ENCODE peak calls at places on chromosome 14, in seven cellular contexts. Q is KG1; U is stimulated activated CD4-positive, alpha-beta T cell treated with anti-CD3 and anti-CD28 coated beads, TNF-alpha, amount 100 ng/mL, for 1 hour; K is coronary artery; B is T-helper 17 cell; O is AG04449; V is Right ventricle myocardium superior. X is an unnamed sample.

GRCh38 chr14:91624757-91625156 is 107.1 kb downstream of the CATSPERB start:
- DNase-seq in O (no peak), K (no peak), B (no peak), U (no peak), Q (no peak), V (no peak), X (no peak)

GRCh38 chr14:63297387-63297786 is 21.3 kb downstream of the GPHB5 start:
- DNase-seq in Q (no peak), V (no peak), U (no peak), O (no peak), B (no peak), K (no peak), X (no peak)

GRCh38 chr14:60805881-60806569 is 71.5 kb downstream of the MNAT1 start:
- DNase-seq in B (no peak), Q (no peak), O (peak), U (no peak), K (no peak), V (no peak), X (peak)

GRCh38 chr14:101561145-101561896 is at the start of gene DIO3:
- DNase-seq in U (no peak), B (no peak), O (no peak), Q (no peak), K (no peak), V (no peak), X (no peak)

GRCh38 chr14:34081576-34082136 is 130.8 kb upstream of the EGLN3 start:
- DNase-seq in V (no peak), O (no peak), K (no peak), Q (no peak), U (no peak), B (no peak), X (no peak)

GRCh38 chr14:85587152-85587697 is 57.3 kb downstream of the FLRT2 start:
- DNase-seq in O (no peak), V (no peak), U (no peak), B (no peak), Q (no peak), K (no peak), X (no peak)

GRCh38 chr14:77238356-77238755 is 32.6 kb downstream of the NGB start:
- DNase-seq in V (no peak), U (no peak), O (no peak), Q (no peak), B (no peak), K (no peak), X (no peak)

GRCh38 chr14:52974406-52974805 is 23.6 kb upstream of the FERMT2 start:
- DNase-seq in Q (no peak), B (no peak), K (no peak), O (no peak), U (no peak), V (no peak), X (no peak)

GRCh38 chr14:96497087-96497486 is 5.1 kb upstream of the PAPOLA start:
- DNase-seq in U (no peak), O (no peak), B (no peak), V (no peak), Q (no peak), K (no peak), X (no peak)

GRCh38 chr14:21099596-21099985 is 1.1 kb upstream of the ZNF219 start:
- DNase-seq in O (no peak), K (no peak), B (no peak), V (no peak), U (no peak), Q (no peak), X (no peak)

GRCh38 chr14:21084396-21084795 is 14.1 kb downstream of the ZNF219 start:
- DNase-seq in O (no peak), K (no peak), Q (no peak), V (no peak), U (no peak), B (no peak), X (no peak)

GRCh38 chr14:59490756-59491155 is 6.4 kb downstream of the JKAMP start:
- DNase-seq in K (no peak), Q (no peak), B (no peak), O (no peak), U (no peak), V (no peak), X (no peak)

X was measured in T-helper 2 cell.